ENCODE peak calls at places on chromosomes 7 and 10, in seven cellular contexts. S, I, T, J, C, V and U are unnamed samples. For H3K36me3 and H3K27me3, the result is how much of the 10 kb centered on the place peaks cover.

GRCh38 chr10:8183241-8183704 is 128.8 kb downstream of the GATA3 start:
- DNase-seq in S (no peak), I (no peak), T (no peak), J (peak), C (peak), V (no peak), U (no peak)

GRCh38 chr10:96470108-96470743 is 43.5 kb downstream of the TLL2 start:
- DNase-seq in S (peak), I (peak), T (no peak), J (peak), C (no peak), V (peak), U (peak)

GRCh38 chr7:94874036-94874745 is 33.2 kb upstream of the PPP1R9A start:
- DNase-seq in S (no peak), I (no peak), T (no peak), J (no peak), C (no peak), V (no peak), U (no peak)

GRCh38 chr10:12237265-12238220 is 41.6 kb downstream of the CDC123 start:
- DNase-seq in S (no peak), I (no peak), T (no peak), J (no peak), C (no peak), V (no peak), U (no peak)

GRCh38 chr10:129774736-129775401 is 189.2 kb downstream of the EBF3 start:
- DNase-seq in S (no peak), I (no peak), T (no peak), J (no peak), C (no peak), V (no peak), U (no peak)

GRCh38 chr7:91375378-91375777 is 111.1 kb downstream of the FZD1 start:
- DNase-seq in S (no peak), I (no peak), T (no peak), J (peak), C (no peak), V (no peak), U (no peak)

GRCh38 chr7:26618458-26618857 is 245.9 kb downstream of the SKAP2 start:
- DNase-seq in S (no peak), I (no peak), T (no peak), J (no peak), C (no peak), V (no peak), U (no peak)

GRCh38 chr10:79424221-79425073 is 21.0 kb downstream of the ZCCHC24 start:
- DNase-seq in S (no peak), I (no peak), T (peak), J (peak), C (no peak), V (no peak), U (no peak)

GRCh38 chr7:117320523-117320922 is 2.3 kb downstream of the WNT2 start:
- DNase-seq in S (peak), I (no peak), T (no peak), J (no peak), C (no peak), V (no peak), U (no peak)
- H3K4me3 ChIP-seq in S (no peak), I (no peak), T (no peak), J (peak), C (no peak), V (no peak), U (no peak)

DNA sequence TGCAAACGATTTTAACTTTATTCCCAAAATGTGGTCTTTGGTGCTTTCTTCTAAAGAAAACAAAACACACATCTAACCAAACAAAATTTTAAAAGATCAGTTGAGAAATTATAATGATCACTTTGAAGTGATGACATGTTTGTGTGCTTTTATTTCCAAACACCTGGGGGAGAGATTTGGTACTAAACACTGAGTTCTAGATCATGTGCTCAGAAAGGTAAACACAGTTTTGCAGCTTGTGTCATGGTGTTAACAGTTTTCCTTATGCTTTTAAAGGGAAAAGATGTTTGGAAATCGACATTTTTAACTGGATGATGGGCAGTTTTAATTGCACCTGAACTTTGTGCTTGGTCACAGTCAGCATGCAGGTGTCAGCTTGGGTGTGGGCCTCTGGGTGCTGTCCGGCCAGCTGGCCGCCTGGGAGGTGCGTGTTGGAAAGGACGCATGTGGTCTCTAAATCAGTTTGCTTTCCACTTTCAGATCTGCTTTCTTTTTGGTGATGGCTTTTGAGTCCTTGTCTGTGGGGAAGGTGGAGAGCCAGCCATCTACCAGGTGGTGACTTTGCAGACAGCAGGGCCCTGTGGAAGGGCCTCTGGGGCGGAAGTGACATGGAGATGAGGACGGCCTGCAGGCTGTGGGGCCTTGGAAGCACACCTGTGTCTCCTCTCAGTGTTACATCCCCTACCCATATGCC is 59.2 kb downstream of the WDR37 start:
- DNase-seq in S (no peak), I (no peak), T (no peak), J (no peak), C (no peak), V (no peak), U (no peak)
- H3K36me3 ChIP-seq in S (under half), I (under half), T (under half), J (under half), C (half or more), V (under half), U (under half)

DNA sequence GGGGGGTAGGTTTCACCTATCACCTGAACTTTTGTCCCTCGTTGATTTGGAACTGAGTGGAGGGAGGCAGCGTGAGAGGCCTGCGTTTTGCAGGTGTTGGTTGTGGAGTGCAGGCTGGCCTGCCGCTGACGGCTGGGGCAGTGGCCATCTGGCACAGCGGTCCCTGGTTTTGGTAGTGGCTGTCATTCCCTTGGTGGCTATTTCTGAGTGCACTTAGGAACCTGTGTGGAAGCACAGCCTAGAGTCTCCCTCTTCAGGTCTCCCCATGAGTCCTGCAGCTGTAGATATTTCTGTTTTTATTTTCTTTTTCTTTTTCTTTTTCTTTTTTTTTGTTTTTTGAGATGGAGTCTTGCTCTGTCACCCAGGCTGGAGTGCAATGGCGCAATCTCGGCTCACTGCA is 129.2 kb downstream of the CUL2 start:
- DNase-seq in S (peak), I (no peak), T (peak), J (no peak), C (no peak), V (peak), U (peak)
- H3K27me3 ChIP-seq in S (under half), I (under half), T (under half), J (under half), C (under half), V (under half), U (under half)

DNA sequence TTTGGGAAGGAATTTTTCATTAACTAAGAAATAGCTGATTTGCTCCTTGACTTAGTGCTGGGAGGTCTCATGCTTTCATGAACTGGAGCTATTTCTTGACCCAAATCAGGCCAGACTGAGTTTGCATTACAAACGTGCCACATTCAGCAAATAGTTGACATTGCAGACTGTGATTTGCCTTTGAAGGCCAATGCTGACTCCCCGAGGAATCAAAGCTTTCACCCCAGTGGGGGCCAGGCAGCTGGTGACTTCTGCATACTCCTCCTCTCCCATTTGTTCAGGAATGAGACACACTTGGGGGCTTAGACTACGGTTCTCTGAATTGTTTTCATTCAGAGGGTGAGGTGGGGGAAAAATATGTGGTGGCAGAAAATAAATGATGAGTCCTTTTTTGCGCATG is 111.0 kb upstream of the JAZF1 start:
- DNase-seq in S (no peak), I (peak), T (no peak), J (no peak), C (no peak), V (no peak), U (peak)
- H3K4me3 ChIP-seq in S (no peak), I (no peak), T (no peak), J (no peak), C (no peak), V (no peak), U (no peak)

GRCh38 chr10:51638737-51639136 is 60.7 kb downstream of the CSTF2T start:
- DNase-seq in S (no peak), I (no peak), T (no peak), J (no peak), C (no peak), V (no peak), U (no peak)
- H3K36me3 ChIP-seq in S (under half), I (under half), T (under half), J (under half), C (under half), V (under half), U (under half)

GRCh38 chr7:155532792-155533119 is 13.6 kb downstream of the CNPY1 start:
- DNase-seq in S (no peak), I (no peak), T (no peak), J (no peak), C (no peak), V (no peak), U (no peak)
- H3K27me3 ChIP-seq in S (half or more), I (under half), T (under half), J (half or more), C (under half), V (half or more), U (half or more)

DNA sequence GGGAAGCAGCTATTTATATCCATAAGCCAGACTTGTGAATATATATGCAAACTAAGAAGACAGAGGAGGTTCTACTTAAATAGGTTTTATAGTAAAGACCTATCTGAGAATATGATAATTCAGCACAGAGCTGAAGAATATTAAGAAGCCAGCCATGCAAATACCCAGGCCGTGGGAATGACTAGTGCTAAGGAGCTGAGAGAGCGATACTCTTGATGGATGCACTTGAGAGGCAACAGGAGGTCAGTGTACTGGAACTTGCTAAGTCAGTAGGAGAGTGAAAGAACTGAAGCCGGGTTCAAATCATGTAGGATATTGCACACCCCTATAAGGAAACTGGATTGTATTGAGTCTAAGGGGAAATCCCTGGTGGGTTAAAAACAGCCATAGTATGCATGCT is 943.6 kb upstream of the MBL2 start:
- DNase-seq in S (no peak), I (no peak), T (no peak), J (no peak), C (no peak), V (no peak), U (no peak)
- H3K4me3 ChIP-seq in S (no peak), I (no peak), T (no peak), J (no peak), C (no peak), V (no peak), U (no peak)